ENCODE peak calls at places on chromosomes 6 and 20, in ten cellular contexts. B is esophagus muscularis mucosa, R is neural crest cell, N is Calu3, L is astrocyte of the spinal cord, G is heart right ventricle, S is cardiac fibroblast, T is heart left ventricle, H is psoas muscle, J is WERI-Rb-1. C is an unnamed sample.

GRCh38 chr6:167789358-167789757 is 37.4 kb upstream of the AFDN start:
- DNase-seq in B (peak; percentile 79), R (no peak), N (no peak), L (no peak), G (no peak), S (no peak), T (no peak), H (no peak), J (peak; percentile 32), C (no peak)

GRCh38 chr6:167129159-167129558 is 6.3 kb downstream of the CCR6 start:
- DNase-seq in B (no peak), R (no peak), N (no peak), L (no peak), G (no peak), S (no peak), T (no peak), H (no peak), J (no peak), C (no peak)

GRCh38 chr6:78492351-78493010 is 374.9 kb upstream of the IRAK1BP1 start:
- DNase-seq in B (no peak), R (no peak), N (no peak), L (peak; percentile 78), G (no peak), S (peak; percentile 54), T (no peak), H (no peak), J (no peak), C (no peak)

GRCh38 chr6:168681748-168682147 is 240.8 kb downstream of the SMOC2 start:
- DNase-seq in B (no peak), R (no peak), N (no peak), L (no peak), G (no peak), S (no peak), T (no peak), H (no peak), J (no peak), C (no peak)

GRCh38 chr6:72748759-72749158 is 126.9 kb downstream of the KCNQ5 start:
- DNase-seq in B (no peak), R (no peak), N (no peak), L (peak; percentile 94), G (no peak), S (peak; percentile 91), T (no peak), H (no peak), J (no peak), C (no peak)

GRCh38 chr6:90818163-90818562 is 231.3 kb upstream of the MAP3K7 start:
- DNase-seq in B (no peak), R (no peak), N (no peak), L (no peak), G (no peak), S (no peak), T (no peak), H (no peak), J (no peak), C (no peak)

GRCh38 chr20:5056801-5057599 is 55.7 kb upstream of the SLC23A2 start:
- DNase-seq in B (no peak), R (peak; percentile 57), N (peak; percentile 43), L (peak; percentile 9), G (peak; percentile 22), S (peak; percentile 60), T (peak; percentile 48), H (no peak), J (no peak), C (no peak)

GRCh38 chr6:149864578-149865535 is 698 bp upstream of the LRP11 start:
- DNase-seq in B (no peak), R (peak; percentile 20), N (no peak), L (peak; percentile 79), G (peak; percentile 46), S (peak; percentile 85), T (no peak), H (no peak), J (peak; percentile 36), C (no peak)

DNA sequence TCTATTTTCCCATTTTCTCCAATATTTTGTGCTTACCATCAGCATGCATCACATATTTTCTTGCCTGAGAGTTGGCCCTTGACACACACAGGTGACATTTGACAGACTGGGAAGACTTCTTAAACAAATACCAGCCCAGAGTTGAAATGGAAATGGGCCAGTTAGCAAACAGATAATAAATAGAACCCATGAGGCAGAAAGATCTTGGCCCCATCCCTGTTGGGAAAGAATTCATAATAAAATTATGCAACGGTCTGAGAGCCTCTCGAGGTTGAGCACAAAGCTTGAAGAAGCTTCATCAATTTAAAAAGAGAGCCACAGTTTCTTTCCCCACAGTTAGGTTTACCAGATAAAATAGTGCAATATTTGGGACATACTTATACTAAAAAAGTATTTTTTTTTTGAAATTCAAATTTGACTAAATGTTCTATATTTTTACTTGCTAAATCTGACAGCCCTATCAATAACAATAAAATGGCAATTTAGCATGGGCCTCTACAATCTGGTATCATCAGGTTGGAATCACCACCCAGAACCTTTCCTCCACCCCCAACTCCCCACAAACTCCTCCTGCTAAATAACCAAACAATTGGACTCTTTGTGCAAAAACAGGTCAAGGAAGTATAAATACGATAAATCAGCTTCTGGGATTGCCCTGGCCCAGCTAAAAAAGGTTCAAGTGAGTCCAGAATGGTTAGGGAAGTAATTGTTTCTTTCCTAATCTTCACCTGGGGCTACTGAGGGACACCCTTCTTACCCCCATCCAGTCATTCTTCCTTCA is 129.8 kb downstream of the CD164 start:
- DNase-seq in B (peak; percentile 34), R (no peak), N (peak; percentile 27), L (no peak), G (no peak), S (no peak), T (no peak), H (no peak), J (no peak), C (no peak)
- TF ChIP-seq CTCF in B (no peak), R (no peak), N (no peak), L (no peak), G (no peak), S (no peak), T (no peak), H (no peak), J (no peak), C (no peak)

GRCh38 chr6:45903959-45904358 is 111.7 kb downstream of the CLIC5 start:
- DNase-seq in B (peak; percentile 21), R (no peak), N (no peak), L (no peak), G (no peak), S (no peak), T (no peak), H (no peak), J (no peak), C (no peak)

GRCh38 chr6:45900808-45901752 is 114.6 kb downstream of the CLIC5 start:
- DNase-seq in B (peak; percentile 90), R (no peak), N (no peak), L (peak; percentile 54), G (no peak), S (peak; percentile 56), T (no peak), H (no peak), J (no peak), C (no peak)

GRCh38 chr6:45899683-45899946 is 116.0 kb downstream of the CLIC5 start:
- DNase-seq in B (no peak), R (no peak), N (no peak), L (no peak), G (no peak), S (no peak), T (no peak), H (no peak), J (no peak), C (no peak)

GRCh38 chr6:45902984-45903383 is 112.7 kb downstream of the CLIC5 start:
- DNase-seq in B (peak; percentile 55), R (no peak), N (no peak), L (no peak), G (no peak), S (no peak), T (no peak), H (no peak), J (no peak), C (no peak)

GRCh38 chr6:45901777-45902650 is 113.6 kb downstream of the CLIC5 start:
- DNase-seq in B (peak; percentile 57), R (no peak), N (no peak), L (no peak), G (no peak), S (no peak), T (no peak), H (no peak), J (no peak), C (no peak)
- TF ChIP-seq CTCF in B (no peak), R (no peak), N (no peak), L (no peak), G (no peak), S (no peak), T (no peak), H (no peak), J (no peak), C (no peak)

GRCh38 chr6:81752969-81753708 is 658 bp upstream of the TENT5A start:
- DNase-seq in B (peak; percentile 98), R (peak; percentile 71), N (peak; percentile 87), L (peak; percentile 94), G (peak; percentile 93), S (peak; percentile 89), T (peak; percentile 97), H (peak; percentile 94), J (peak; percentile 90), C (peak; percentile 95)

GRCh38 chr6:81753709-81754678 is 1.5 kb upstream of the TENT5A start:
- DNase-seq in B (peak; percentile 98), R (peak; percentile 67), N (peak; percentile 89), L (peak; percentile 59), G (peak; percentile 89), S (peak; percentile 74), T (peak; percentile 91), H (peak; percentile 88), J (peak; percentile 85), C (peak; percentile 91)

GRCh38 chr6:81750660-81751387 is 1.7 kb downstream of the TENT5A start:
- DNase-seq in B (no peak), R (no peak), N (no peak), L (no peak), G (no peak), S (peak; percentile 49), T (no peak), H (no peak), J (no peak), C (no peak)

GRCh38 chr6:81751388-81752083 is 945 bp downstream of the TENT5A start:
- DNase-seq in B (no peak), R (peak; percentile 53), N (peak; percentile 50), L (peak; percentile 45), G (peak; percentile 53), S (peak; percentile 57), T (peak; percentile 83), H (peak; percentile 71), J (peak; percentile 18), C (no peak)

GRCh38 chr6:81752084-81752968 is at the start of gene TENT5A:
- DNase-seq in B (peak; percentile 98), R (peak; percentile 82), N (peak; percentile 94), L (peak; percentile 95), G (peak; percentile 91), S (peak; percentile 90), T (peak; percentile 96), H (peak; percentile 93), J (peak; percentile 92), C (peak; percentile 97)
- TF ChIP-seq CTCF in B (no peak), R (peak; percentile 47), N (no peak), L (no peak), G (peak; percentile 33), S (peak; percentile 6), T (no peak), H (peak; percentile 7), J (peak; percentile 13), C (peak; percentile 64)

DNA sequence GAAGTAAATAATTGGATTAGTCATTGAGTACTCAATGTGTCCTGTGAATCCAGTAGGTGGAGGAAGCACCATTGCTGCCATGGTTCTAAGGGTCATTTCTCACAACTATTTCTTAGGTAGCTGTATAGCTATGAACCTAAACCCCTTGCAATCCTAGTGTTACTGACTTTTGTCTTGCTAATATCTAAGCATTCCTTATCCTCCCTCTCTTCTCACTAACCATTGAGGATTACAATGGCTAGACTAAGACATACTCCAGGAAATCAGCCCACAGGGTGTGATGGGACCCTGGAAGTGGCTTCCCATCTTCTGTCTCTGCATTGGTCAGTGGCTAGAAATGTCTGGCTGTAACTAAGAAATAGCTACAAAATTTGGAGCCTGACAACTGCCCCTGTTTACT is 27.3 kb upstream of the FOXA2 start:
- DNase-seq in B (no peak), R (no peak), N (no peak), L (no peak), G (no peak), S (no peak), T (no peak), H (no peak), J (no peak), C (no peak)
- TF ChIP-seq CTCF in B (no peak), R (no peak), N (no peak), L (no peak), G (no peak), S (no peak), T (no peak), H (no peak), J (no peak), C (no peak)